ENCODE peak calls at places on chromosome 11, in four cellular contexts. P is activated T-cell treated with anti-CD3 and anti-CD28 coated beads, Interleukin-2, amount 50 U/mL, for 72 hours; L is occipital lobe; B is stimulated activated CD8-positive, alpha-beta memory T cell treated with anti-CD3 and anti-CD28 coated beads, Interleukin-2, amount 100 ng/mL, for 48 hours. G is an unnamed sample.

GRCh38 chr11:113577356-113578163 is 102.4 kb upstream of the DRD2 start:
- DNase-seq in P (peak; percentile 16), L (peak; percentile 34), B (no peak), G (no peak)

GRCh38 chr11:120811731-120812130 is 212.2 kb upstream of the TBCEL start:
- DNase-seq in B (no peak), L (no peak), P (no peak), G (no peak)

GRCh38 chr11:3056296-3057068 is 741 bp downstream of the CARS1 start:
- DNase-seq in L (no peak), B (no peak), P (peak; percentile 52), G (no peak)

GRCh38 chr11:113506893-113507292 is 31.7 kb upstream of the DRD2 start:
- DNase-seq in L (no peak), P (no peak), B (no peak), G (no peak)

GRCh38 chr11:100586346-100587101 is 100.6 kb upstream of the ARHGAP42 start:
- DNase-seq in P (no peak), L (no peak), B (no peak), G (no peak)

GRCh38 chr11:57647960-57648776 is 1.5 kb downstream of the YPEL4 start:
- DNase-seq in P (no peak), B (no peak), L (peak; percentile 51), G (no peak)

GRCh38 chr11:111730871-111731591 is 35.2 kb downstream of the PPP2R1B start:
- DNase-seq in P (no peak), L (no peak), B (no peak), G (no peak)

GRCh38 chr11:72634472-72635095 is 39.6 kb downstream of the PDE2A start:
- DNase-seq in P (no peak), B (no peak), L (no peak), G (no peak)

GRCh38 chr11:14645247-14645912 is 1.8 kb downstream of the PDE3B start:
- DNase-seq in P (no peak), B (no peak), L (no peak), G (peak; percentile 31)

GRCh38 chr11:133386852-133387251 is 145.4 kb downstream of the OPCML start:
- DNase-seq in P (no peak), B (no peak), L (no peak), G (no peak)

GRCh38 chr11:123483058-123483457 is 53.0 kb downstream of the GRAMD1B start:
- DNase-seq in B (no peak), L (no peak), P (no peak), G (peak; percentile 70)

GRCh38 chr11:93517041-93517440 is 26.1 kb downstream of the SMCO4 start:
- DNase-seq in L (no peak), P (no peak), B (no peak), G (no peak)